ENCODE peak calls at places on chromosomes 2 and 18, in four cellular contexts. I, E, N and F are unnamed samples.

GRCh38 chr2:138827426-138828054 is 47.4 kb upstream of the NXPH2 start:
- DNase-seq in I (no peak), N (peak), E (peak), F (peak)

GRCh38 chr2:172550419-172550818 is 5.5 kb upstream of the PDK1 start:
- DNase-seq in I (no peak), N (no peak), E (no peak), F (no peak)

GRCh38 chr2:71156531-71156930 is 26.1 kb downstream of the MPHOSPH10 start:
- DNase-seq in I (no peak), E (no peak), N (no peak), F (no peak)

GRCh38 chr18:21099442-21099841 is 12.2 kb downstream of the ROCK1 start:
- DNase-seq in E (no peak), N (no peak), I (no peak), F (no peak)

GRCh38 chr2:119122663-119123062 is 35.9 kb downstream of the C1QL2 start:
- DNase-seq in E (no peak), I (no peak), N (peak), F (no peak)

GRCh38 chr2:191245869-191246531 is 796 bp downstream of the MYO1B start:
- DNase-seq in N (no peak), I (no peak), E (no peak), F (peak)

GRCh38 chr2:29123584-29124349 is 8.6 kb downstream of the CLIP4 start:
- DNase-seq in E (no peak), I (no peak), N (no peak), F (no peak)

GRCh38 chr18:10588975-10589374 is 63.1 kb downstream of the NAPG start:
- DNase-seq in E (no peak), N (peak), I (no peak), F (no peak)

GRCh38 chr2:6423944-6424343 is 441.8 kb downstream of the CMPK2 start:
- DNase-seq in I (no peak), N (no peak), E (no peak), F (no peak)

GRCh38 chr2:99600929-99601680 is 111.3 kb upstream of the REV1 start:
- DNase-seq in N (no peak), I (no peak), E (no peak), F (no peak)

GRCh38 chr2:85187069-85187468 is 53.9 kb downstream of the TCF7L1 start:
- DNase-seq in N (no peak), E (no peak), I (no peak), F (no peak)

GRCh38 chr2:215511454-215512346 is 75.8 kb upstream of the FN1 start:
- DNase-seq in E (no peak), N (no peak), I (no peak), F (no peak)

GRCh38 chr2:102967451-102967850 is 205.6 kb downstream of the TMEM182 start:
- DNase-seq in E (no peak), I (no peak), N (no peak), F (no peak)

GRCh38 chr2:23594079-23594494 is 209.1 kb downstream of the KLHL29 start:
- DNase-seq in E (no peak), N (no peak), I (no peak), F (no peak)

GRCh38 chr2:23602113-23602512 is 217.1 kb downstream of the KLHL29 start:
- DNase-seq in I (no peak), E (no peak), N (no peak), F (no peak)

GRCh38 chr18:13539843-13540535 is 186.4 kb downstream of the FAM210A start:
- DNase-seq in N (no peak), E (no peak), I (no peak), F (no peak)

GRCh38 chr2:20620696-20621365 is 30.1 kb downstream of the HS1BP3 start:
- DNase-seq in I (no peak), N (no peak), E (no peak), F (no peak)

GRCh38 chr2:9690252-9690651 is 59.5 kb upstream of the YWHAQ start:
- DNase-seq in E (no peak), N (no peak), I (no peak), F (no peak)

GRCh38 chr2:202632682-202633081 is 2.1 kb upstream of the FAM117B start:
- DNase-seq in I (no peak), E (no peak), N (no peak), F (no peak)

GRCh38 chr2:168137510-168138180 is 109.8 kb downstream of the STK39 start:
- DNase-seq in I (no peak), E (no peak), N (no peak), F (no peak)

GRCh38 chr2:1728821-1729220 is 15.5 kb downstream of the PXDN start:
- DNase-seq in N (no peak), I (no peak), E (no peak), F (no peak)

GRCh38 chr2:148020036-148020357 is 540 bp downstream of the ORC4 start:
- DNase-seq in E (no peak), I (peak), N (peak), F (no peak)

GRCh38 chr2:96108578-96109561 is 7.5 kb downstream of the ADRA2B start:
- DNase-seq in I (no peak), E (no peak), N (no peak), F (no peak)

GRCh38 chr2:214740867-214741266 is 68.6 kb downstream of the BARD1 start:
- DNase-seq in N (no peak), E (no peak), I (no peak), F (no peak)

GRCh38 chr2:207253946-207254345 is 88.2 kb upstream of the KLF7 start:
- DNase-seq in I (no peak), E (no peak), N (no peak), F (no peak)

GRCh38 chr2:16394072-16394985 is 271.3 kb downstream of the CYRIA start:
- DNase-seq in E (no peak), N (no peak), I (no peak), F (no peak)

GRCh38 chr2:29323961-29324360 is 208.7 kb downstream of the CLIP4 start:
- DNase-seq in N (no peak), I (no peak), E (no peak), F (no peak)

GRCh38 chr2:95025406-95026319 is at the start of gene MAL:
- DNase-seq in I (no peak), N (peak), E (no peak), F (no peak)

GRCh38 chr2:118185210-118186109 is 97.2 kb downstream of the INSIG2 start:
- DNase-seq in N (no peak), E (no peak), I (peak), F (peak)

GRCh38 chr18:76679259-76679658 is 143.1 kb upstream of the ZNF236 start:
- DNase-seq in I (no peak), N (no peak), E (no peak), F (no peak)

GRCh38 chr18:76674596-76674995 is 147.8 kb upstream of the ZNF236 start:
- DNase-seq in N (no peak), E (no peak), I (no peak), F (no peak)

GRCh38 chr18:76679877-76680276 is 142.5 kb upstream of the ZNF236 start:
- DNase-seq in N (no peak), E (no peak), I (no peak), F (no peak)

GRCh38 chr18:76673281-76674005 is 148.9 kb upstream of the ZNF236 start:
- DNase-seq in N (no peak), I (no peak), E (no peak), F (no peak)

DNA sequence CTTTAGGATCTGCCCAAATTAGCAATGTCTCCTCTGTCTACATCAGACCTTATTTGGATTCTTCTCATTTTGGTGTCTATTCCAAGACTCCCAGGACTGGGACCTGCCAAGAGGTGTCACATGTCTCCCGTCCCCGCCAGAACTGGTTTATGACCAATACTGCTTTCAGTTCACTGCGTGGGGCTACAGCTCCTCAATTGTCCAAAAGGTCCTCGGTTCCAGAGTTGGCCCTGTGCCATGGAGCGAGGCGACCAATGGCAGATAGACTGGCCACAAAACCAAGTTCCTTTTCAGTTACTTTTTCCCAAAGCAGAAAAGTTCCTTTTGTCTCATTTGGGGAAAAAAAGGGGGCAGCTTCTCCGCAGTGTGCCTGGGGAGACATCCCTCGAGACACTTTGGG is 144.1 kb upstream of the ZNF236 start:
- DNase-seq in N (no peak), I (no peak), E (no peak), F (no peak)
- TF ChIP-seq SPI1 in N (no peak), I (no peak), E (no peak), F (no peak)

GRCh38 chr2:160920061-160920460 is 240.2 kb upstream of the TANK start:
- DNase-seq in N (no peak), E (no peak), I (no peak), F (no peak)
- TF ChIP-seq SPI1 in N (no peak), E (no peak), I (no peak), F (no peak)

GRCh38 chr2:121532894-121533293 is 2.2 kb downstream of the RNU4ATAC start:
- DNase-seq in N (no peak), I (no peak), E (no peak), F (no peak)

GRCh38 chr2:121530563-121531334 is at the start of gene RNU4ATAC:
- DNase-seq in E (peak), I (peak), N (peak), F (peak)

GRCh38 chr2:121532347-121532766 is 1.7 kb downstream of the RNU4ATAC start:
- DNase-seq in E (no peak), N (peak), I (peak), F (no peak)

GRCh38 chr2:121529439-121530209 is 1.1 kb upstream of the RNU4ATAC start:
- DNase-seq in E (no peak), N (peak), I (peak), F (no peak)

DNA sequence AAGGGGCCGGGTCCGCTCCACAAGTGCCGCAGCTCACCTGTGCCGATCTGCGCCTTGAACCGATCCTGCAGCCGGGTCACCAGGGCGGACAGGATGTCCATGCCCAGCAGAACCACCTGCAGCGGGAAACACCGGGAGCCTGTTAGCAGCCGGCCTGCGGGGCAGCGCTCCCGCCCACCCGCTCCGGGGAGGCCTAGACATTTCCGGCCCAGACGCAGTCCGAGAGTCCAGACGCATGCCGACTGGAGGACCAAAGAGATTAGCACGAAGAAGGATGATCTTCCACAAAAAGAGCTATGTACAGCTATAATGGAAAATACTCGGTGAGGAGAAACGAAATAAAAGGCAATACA is 494 bp upstream of the RNU4ATAC start:
- DNase-seq in E (peak), N (peak), I (no peak), F (peak)
- TF ChIP-seq SPI1 in E (no peak), N (no peak), I (no peak), F (no peak)

GRCh38 chr2:31467426-31467825 is 52.9 kb upstream of the XDH start:
- DNase-seq in I (no peak), N (no peak), E (no peak), F (no peak)
- TF ChIP-seq SPI1 in I (no peak), N (no peak), E (no peak), F (no peak)